ENCODE peak calls at places on chromosomes 13 and 19, in seven cellular contexts. S, T, F, R, X, J and G are unnamed samples.

GRCh38 chr19:2311093-2311492 is 3.1 kb upstream of the LINGO3 start:
- DNase-seq in T (no peak), X (no peak), J (no peak), S (no peak), R (no peak), F (no peak), G (no peak)

GRCh38 chr13:71252191-71252704 is 614.8 kb downstream of the DACH1 start:
- DNase-seq in J (no peak), F (no peak), S (no peak), X (no peak), R (no peak), T (no peak), G (no peak)

GRCh38 chr13:99067160-99067985 is 89.5 kb upstream of the DOCK9 start:
- DNase-seq in J (no peak), F (no peak), S (no peak), T (no peak), R (no peak), X (no peak), G (no peak)

GRCh38 chr13:90205911-90206310 is 1141.6 kb upstream of the MIR17HG start:
- DNase-seq in X (no peak), T (no peak), R (no peak), J (no peak), F (no peak), S (no peak), G (no peak)

GRCh38 chr13:108679989-108680388 is 50.6 kb downstream of the MYO16 start:
- DNase-seq in J (no peak), S (no peak), X (no peak), T (no peak), R (no peak), F (no peak), G (no peak)

GRCh38 chr19:30927705-30928104 is 421.5 kb downstream of the TSHZ3 start:
- DNase-seq in S (no peak), X (no peak), J (no peak), T (no peak), R (no peak), F (no peak), G (no peak)

GRCh38 chr19:14160017-14160703 is 23.8 kb upstream of the ASF1B start:
- DNase-seq in T (no peak), X (no peak), F (no peak), S (no peak), J (no peak), R (no peak), G (no peak)

GRCh38 chr13:77861716-77862115 is 56.9 kb downstream of the EDNRB start:
- DNase-seq in T (no peak), R (no peak), S (no peak), J (no peak), F (no peak), X (no peak), G (no peak)

GRCh38 chr19:43618921-43619261 is 538 bp downstream of the ZNF428 start:
- DNase-seq in X (no peak), J (no peak), F (no peak), T (no peak), R (peak; percentile 36), S (no peak), G (peak; percentile 47)

GRCh38 chr13:28569886-28570285 is 75.0 kb upstream of the FLT1 start:
- DNase-seq in F (no peak), S (no peak), J (no peak), R (no peak), T (no peak), X (no peak), G (no peak)

GRCh38 chr19:16442386-16443276 is 29.1 kb downstream of the EPS15L1 start:
- DNase-seq in T (peak; percentile 40), F (no peak), R (peak; percentile 42), X (peak; percentile 81), J (no peak), S (peak; percentile 27), G (no peak)

GRCh38 chr13:113854238-113855011 is 9.5 kb downstream of the GAS6 start:
- DNase-seq in F (peak; percentile 63), T (no peak), X (no peak), S (peak; percentile 13), J (no peak), R (peak; percentile 52), G (no peak)

GRCh38 chr13:18212873-18213272 is 968.8 kb downstream of the TUBA3C start:
- DNase-seq in J (no peak), F (no peak), R (no peak), X (no peak), S (peak; percentile 20), T (no peak), G (no peak)

GRCh38 chr13:94233401-94233800 is 246.1 kb downstream of the DCT start:
- DNase-seq in X (no peak), T (no peak), S (no peak), J (no peak), F (no peak), R (peak; percentile 24), G (no peak)

GRCh38 chr19:8158411-8159074 is 9.2 kb upstream of the FBN3 start:
- DNase-seq in X (peak; percentile 23), T (peak; percentile 89), J (peak; percentile 70), S (peak; percentile 66), R (no peak), F (no peak), G (peak; percentile 45)

GRCh38 chr13:32676242-32676641 is 90.0 kb downstream of the PDS5B start:
- DNase-seq in R (no peak), X (no peak), S (no peak), T (no peak), F (no peak), J (no peak), G (no peak)

GRCh38 chr19:45114116-45114515 is 21.1 kb downstream of the PPP1R37 start:
- DNase-seq in J (no peak), X (no peak), S (no peak), R (no peak), T (no peak), F (no peak), G (no peak)

GRCh38 chr13:61824168-61824567 is 408.5 kb upstream of the PCDH20 start:
- DNase-seq in F (no peak), T (no peak), J (no peak), R (no peak), X (no peak), S (no peak), G (no peak)

GRCh38 chr19:7921955-7922840 is 2.1 kb downstream of the SNAPC2 start:
- DNase-seq in T (no peak), X (no peak), F (no peak), J (no peak), R (no peak), S (no peak), G (no peak)

GRCh38 chr19:4140237-4140711 is 13.2 kb upstream of the CREB3L3 start:
- DNase-seq in S (peak; percentile 20), T (peak; percentile 79), R (no peak), F (no peak), X (peak; percentile 56), J (no peak), G (peak; percentile 36)

GRCh38 chr19:8589177-8589714 is 12.0 kb upstream of the MYO1F start:
- DNase-seq in T (no peak), X (no peak), R (no peak), J (no peak), F (no peak), S (no peak), G (no peak)

GRCh38 chr13:27313742-27314141 is 43.1 kb downstream of the RASL11A start:
- DNase-seq in F (no peak), S (no peak), X (no peak), R (no peak), T (no peak), J (no peak), G (no peak)

GRCh38 chr19:11853358-11853757 is 4.8 kb downstream of the ZNF439 start:
- DNase-seq in X (no peak), T (no peak), S (no peak), F (no peak), R (no peak), J (no peak), G (no peak)

GRCh38 chr19:49214701-49215100 is 57.1 kb downstream of the TRPM4 start:
- DNase-seq in T (no peak), R (no peak), S (no peak), X (peak; percentile 44), J (peak; percentile 56), F (no peak), G (no peak)

GRCh38 chr13:83941669-83942335 is 59.5 kb upstream of the SLITRK1 start:
- DNase-seq in R (no peak), X (no peak), S (no peak), J (no peak), T (no peak), F (no peak), G (no peak)

GRCh38 chr13:46983881-46984280 is 87.0 kb upstream of the HTR2A start:
- DNase-seq in F (no peak), X (no peak), R (no peak), J (peak; percentile 92), S (no peak), T (no peak), G (no peak)

GRCh38 chr19:29380581-29380980 is 145.2 kb upstream of the VSTM2B start:
- DNase-seq in R (no peak), F (peak; percentile 54), T (no peak), S (no peak), X (no peak), J (no peak), G (no peak)

GRCh38 chr19:37654525-37654832 is 786 bp downstream of the ZFP30 start:
- DNase-seq in S (no peak), T (peak; percentile 62), X (no peak), F (no peak), J (no peak), R (no peak), G (no peak)

GRCh38 chr19:40862785-40863184 is 12.5 kb upstream of the CYP2A6 start:
- DNase-seq in R (no peak), S (no peak), F (no peak), J (no peak), T (no peak), X (no peak), G (no peak)

GRCh38 chr13:64154514-64154913 is 2738.9 kb upstream of the PCDH20 start:
- DNase-seq in X (no peak), J (no peak), S (no peak), R (no peak), T (no peak), F (no peak), G (no peak)
- TF ChIP-seq CTCF in X (no peak), J (no peak), S (no peak), R (no peak), T (peak; percentile 42), F (peak; percentile 55), G (peak; percentile 47)

GRCh38 chr13:51148952-51149573 is 38.0 kb upstream of the C13orf42 start:
- DNase-seq in J (no peak), R (peak; percentile 38), F (peak; percentile 57), T (peak; percentile 76), S (peak; percentile 41), X (peak; percentile 11), G (peak; percentile 38)
- TF ChIP-seq CTCF in J (peak; percentile 2), R (peak; percentile 57), F (peak; percentile 76), T (peak; percentile 79), S (peak; percentile 72), X (peak; percentile 47), G (peak; percentile 72)

DNA sequence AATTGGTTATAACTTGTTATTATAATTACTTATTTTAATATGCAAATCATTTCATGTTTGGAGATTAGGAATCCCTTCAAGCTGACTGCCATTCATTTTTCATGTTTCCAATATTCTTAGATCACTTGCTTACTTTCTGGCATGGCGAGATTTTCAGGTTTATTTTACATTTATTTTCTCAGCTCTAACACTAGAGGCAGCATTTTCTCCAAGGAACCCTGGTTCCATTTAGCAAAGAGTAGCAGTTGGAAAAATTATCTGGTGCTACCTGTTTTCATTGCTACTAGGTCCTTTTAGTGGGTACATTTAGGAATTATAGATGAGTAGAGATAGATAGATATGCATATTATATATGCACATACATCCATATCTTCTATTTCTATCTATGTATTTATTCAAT is 90.9 kb upstream of the TRPC4 start:
- DNase-seq in S (no peak), F (no peak), J (no peak), X (no peak), R (no peak), T (no peak), G (no peak)
- TF ChIP-seq CTCF in S (no peak), F (peak; percentile 58), J (no peak), X (no peak), R (no peak), T (peak; percentile 31), G (peak; percentile 55)

GRCh38 chr13:20127563-20128458 is 33.0 kb downstream of the GJA3 start:
- DNase-seq in F (no peak), X (peak; percentile 77), J (no peak), T (peak; percentile 69), R (peak; percentile 42), S (peak; percentile 75), G (peak; percentile 63)
- TF ChIP-seq CTCF in F (peak; percentile 57), X (peak; percentile 40), J (peak; percentile 56), T (peak; percentile 53), R (peak; percentile 35), S (peak; percentile 53), G (peak; percentile 62)